ENCODE peak calls at places on chromosomes 7 and 10, in nine cellular contexts. H, Z, X, L, G, F, C, S and I are unnamed samples.

GRCh38 chr7:50496541-50496940 is 46.4 kb upstream of the FIGNL1 start:
- DNase-seq in H (no peak), Z (no peak), X (no peak), L (no peak), G (no peak), F (no peak), C (no peak), S (no peak), I (no peak)

GRCh38 chr10:45302573-45302972 is 12.8 kb downstream of the OR13A1 start:
- DNase-seq in H (no peak), Z (no peak), X (no peak), L (no peak), G (no peak), F (no peak), C (no peak), S (no peak), I (no peak)

GRCh38 chr10:93894516-93895378 is 969 bp downstream of the SLC35G1 start:
- DNase-seq in H (no peak), Z (no peak), X (no peak), L (peak), G (peak), F (no peak), C (no peak), S (no peak), I (no peak)

GRCh38 chr7:148753224-148753623 is 54.5 kb downstream of the CUL1 start:
- DNase-seq in H (no peak), Z (no peak), X (no peak), L (no peak), G (peak), F (peak), C (no peak), S (no peak), I (no peak)

GRCh38 chr7:154953006-154953684 is 49.8 kb downstream of the PAXIP1 start:
- DNase-seq in H (no peak), Z (no peak), X (peak), L (peak), G (peak), F (peak), C (no peak), S (peak), I (peak)

GRCh38 chr7:33062782-33063443 is 337 bp upstream of the NT5C3A start:
- DNase-seq in H (peak), Z (peak), X (peak), L (peak), G (peak), F (peak), C (peak), S (peak), I (peak)

GRCh38 chr7:80634505-80634904 is 3.9 kb upstream of the CD36 start:
- DNase-seq in H (no peak), Z (no peak), X (no peak), L (no peak), G (peak), F (peak), C (no peak), S (peak), I (no peak)

GRCh38 chr10:71783917-71784678 is 10.8 kb upstream of the VSIR start:
- DNase-seq in H (no peak), Z (no peak), X (no peak), L (no peak), G (no peak), F (no peak), C (peak), S (no peak), I (no peak)

GRCh38 chr10:72297281-72297967 is 23.7 kb downstream of the DDIT4 start:
- DNase-seq in H (no peak), Z (peak), X (peak), L (peak), G (peak), F (peak), C (peak), S (peak), I (peak)

GRCh38 chr10:50234486-50234885 is 16.8 kb downstream of the ASAH2 start:
- DNase-seq in H (no peak), Z (no peak), X (no peak), L (no peak), G (no peak), F (no peak), C (no peak), S (no peak), I (no peak)

GRCh38 chr10:60948871-60949270 is 4.9 kb upstream of the RHOBTB1 start:
- DNase-seq in H (no peak), Z (no peak), X (no peak), L (no peak), G (no peak), F (no peak), C (no peak), S (no peak), I (no peak)

GRCh38 chr10:11335881-11336430 is 275.5 kb downstream of the USP6NL start:
- DNase-seq in H (no peak), Z (no peak), X (no peak), L (peak), G (no peak), F (no peak), C (no peak), S (no peak), I (no peak)

GRCh38 chr7:80826520-80827237 is 92.2 kb downstream of the SEMA3C start:
- DNase-seq in H (no peak), Z (no peak), X (no peak), L (peak), G (peak), F (peak), C (no peak), S (no peak), I (no peak)

GRCh38 chr7:75931676-75932075 is 16.7 kb downstream of the POR start:
- DNase-seq in H (no peak), Z (no peak), X (no peak), L (no peak), G (no peak), F (no peak), C (no peak), S (no peak), I (no peak)

GRCh38 chr7:89334785-89335184 is 539.2 kb upstream of the TEX47 start:
- DNase-seq in H (no peak), Z (no peak), X (no peak), L (no peak), G (no peak), F (no peak), C (no peak), S (no peak), I (no peak)

GRCh38 chr10:121675344-121675743 is 77.1 kb upstream of the FGFR2 start:
- DNase-seq in H (no peak), Z (no peak), X (no peak), L (no peak), G (no peak), F (no peak), C (no peak), S (no peak), I (no peak)

GRCh38 chr10:16505168-16505567 is 16.5 kb downstream of the C1QL3 start:
- DNase-seq in H (no peak), Z (no peak), X (no peak), L (no peak), G (no peak), F (peak), C (no peak), S (no peak), I (no peak)

GRCh38 chr7:90209776-90210175 is 1.8 kb upstream of the STEAP2 start:
- DNase-seq in H (no peak), Z (no peak), X (no peak), L (no peak), G (peak), F (no peak), C (no peak), S (no peak), I (no peak)

GRCh38 chr7:57177856-57178767 is 45.9 kb upstream of the ZNF479 start:
- DNase-seq in H (no peak), Z (no peak), X (no peak), L (no peak), G (no peak), F (no peak), C (no peak), S (no peak), I (no peak)

GRCh38 chr7:103343758-103344452 is 662 bp downstream of the DNAJC2 start:
- DNase-seq in H (no peak), Z (no peak), X (peak), L (no peak), G (peak), F (peak), C (no peak), S (peak), I (peak)